ENCODE peak calls at places on chromosome 17, in eight cellular contexts. J is stimulated activated naive CD4-positive, alpha-beta T cell; T is stimulated activated CD4-positive, alpha-beta T cell treated with anti-CD3 and anti-CD28 coated beads, Interleukin-15, amount 100 ng/mL, for 24 hours; U is DMS 273 treated with DMSO at 0.1 percent for 48 hours; M is dermis blood vessel endothelial cell; B is putamen; F is Ammon's horn; X is NCI-H345. A is an unnamed sample.

GRCh38 chr17:47423406-47424295 is 99.9 kb downstream of the EFCAB13 start:
- DNase-seq in X (peak; percentile 56), M (peak; percentile 34), T (peak; percentile 20), F (no peak), J (no peak), U (no peak), B (no peak), A (no peak)

GRCh38 chr17:44071198-44071520 is 624 bp downstream of the G6PC3 start:
- DNase-seq in M (no peak), U (no peak), X (no peak), J (no peak), B (no peak), F (no peak), T (no peak), A (peak; percentile 77)

GRCh38 chr17:55410722-55411462 is 10.7 kb downstream of the MMD start:
- DNase-seq in M (no peak), B (no peak), X (no peak), J (no peak), F (peak; percentile 26), T (no peak), U (no peak), A (no peak)

GRCh38 chr17:1122681-1123396 is 56.9 kb downstream of the ABR start:
- DNase-seq in B (no peak), U (no peak), T (peak; percentile 88), J (peak; percentile 50), M (peak; percentile 86), X (peak; percentile 61), F (peak; percentile 77), A (peak; percentile 65)

GRCh38 chr17:72640415-72641165 is 451.9 kb downstream of the SLC39A11 start:
- DNase-seq in U (no peak), M (no peak), B (no peak), F (no peak), X (no peak), J (no peak), T (no peak), A (peak; percentile 88)

GRCh38 chr17:34644941-34645550 is 65.7 kb downstream of the TMEM132E start:
- DNase-seq in X (peak; percentile 19), M (no peak), T (no peak), U (no peak), F (no peak), J (no peak), B (no peak), A (no peak)

GRCh38 chr17:33438136-33438535 is 145.0 kb upstream of the ASIC2 start:
- DNase-seq in F (no peak), J (no peak), T (no peak), X (no peak), M (no peak), B (no peak), U (no peak), A (no peak)

GRCh38 chr17:4840893-4841242 is 7.7 kb downstream of the MINK1 start:
- DNase-seq in T (peak; percentile 36), X (no peak), J (no peak), M (no peak), B (no peak), U (no peak), F (no peak), A (no peak)

GRCh38 chr17:343211-343610 is 9.4 kb downstream of the RPH3AL start:
- DNase-seq in T (no peak), X (no peak), F (no peak), M (no peak), U (no peak), B (no peak), J (no peak), A (peak; percentile 10)

GRCh38 chr17:67575325-67575724 is 142.4 kb upstream of the NOL11 start:
- DNase-seq in M (no peak), U (no peak), T (no peak), X (peak; percentile 62), J (no peak), F (no peak), B (no peak), A (peak; percentile 97)

GRCh38 chr17:71500761-71501555 is 619.9 kb upstream of the SOX9 start:
- DNase-seq in T (no peak), U (no peak), F (no peak), M (no peak), J (no peak), X (no peak), B (no peak), A (peak; percentile 91)

GRCh38 chr17:61425682-61426481 is 26.2 kb downstream of the TBX2 start:
- DNase-seq in M (no peak), B (no peak), X (no peak), F (no peak), U (no peak), J (no peak), T (no peak), A (no peak)

GRCh38 chr17:51692917-51693316 is 432.6 kb downstream of the UTP18 start:
- DNase-seq in B (no peak), U (no peak), F (no peak), T (no peak), X (no peak), M (no peak), J (no peak), A (no peak)